ENCODE peak calls at places on chromosomes 7 and 10, in four cellular contexts. G is upper lobe of left lung, B is ovary, D is K562. R is an unnamed sample.
A peak's percentile ranks its signal among the peaks of the same experiment; 100 is the strongest.

GRCh38 chr7:34838329-34838728 is 180.3 kb downstream of the NPSR1 start:
- DNase-seq in D (no peak), B (no peak), G (no peak), R (peak; percentile 47)

GRCh38 chr10:97016728-97017473 is 168.9 kb downstream of the SLIT1 start:
- DNase-seq in D (no peak), G (no peak), B (no peak), R (no peak)

GRCh38 chr7:2115739-2116065 is 117.0 kb downstream of the MAD1L1 start:
- DNase-seq in D (no peak), B (no peak), G (no peak), R (no peak)

GRCh38 chr10:71188201-71188600 is 24.2 kb upstream of the UNC5B start:
- DNase-seq in B (peak; percentile 53), D (no peak), G (no peak), R (peak; percentile 92)

GRCh38 chr10:30417301-30417700 is 16.7 kb upstream of the MAP3K8 start:
- DNase-seq in B (no peak), D (no peak), G (no peak), R (peak; percentile 54)

GRCh38 chr7:94286111-94286510 is 108.6 kb upstream of the COL1A2 start:
- DNase-seq in B (no peak), D (no peak), G (no peak), R (no peak)

GRCh38 chr10:130047336-130047735 is 63.3 kb downstream of the C10orf143 start:
- DNase-seq in G (no peak), B (no peak), D (no peak), R (no peak)

GRCh38 chr7:1555046-1555812 is 776 bp downstream of the TMEM184A start:
- DNase-seq in G (no peak), B (peak; percentile 65), D (peak; percentile 85), R (no peak)

GRCh38 chr7:44286182-44286617 is 39.2 kb downstream of the CAMK2B start:
- DNase-seq in G (peak; percentile 15), D (peak; percentile 40), B (peak; percentile 33), R (no peak)

GRCh38 chr10:103793920-103794883 is 61.2 kb downstream of the SH3PXD2A start:
- DNase-seq in G (peak; percentile 88), B (no peak), D (no peak), R (no peak)

GRCh38 chr7:70764701-70765208 is 367.2 kb upstream of the GALNT17 start:
- DNase-seq in G (no peak), B (no peak), D (no peak), R (no peak)

DNA sequence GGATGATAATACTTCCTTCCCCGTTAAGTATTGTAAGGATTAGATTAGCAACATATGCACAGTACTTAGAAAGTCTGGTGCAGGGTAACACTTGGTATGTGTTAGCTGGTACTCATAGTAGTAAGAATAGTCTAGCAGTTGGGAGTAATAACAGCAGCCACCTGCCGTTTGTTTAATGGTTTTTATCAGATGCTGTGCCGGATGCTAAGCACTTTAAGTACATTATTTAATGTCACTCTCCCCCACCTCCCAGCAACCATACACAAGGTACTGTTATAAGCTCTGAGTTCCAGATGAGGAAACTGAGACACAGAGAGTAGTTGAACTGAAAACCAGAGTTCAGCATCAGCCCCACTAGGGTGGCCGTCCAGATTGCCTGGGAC is 60.1 kb downstream of the ZMIZ1 start:
- DNase-seq in G (no peak), B (no peak), D (no peak), R (no peak)
- H3K4me1 ChIP-seq in G (peaks cover 50% of the 10 kb centered on the region), B (peaks cover 45% of the 10 kb centered on the region), D (peaks cover 79% of the 10 kb centered on the region), R (peaks cover 92% of the 10 kb centered on the region)

GRCh38 chr7:99472561-99473314 is at the start of gene ZNF789:
- DNase-seq in B (peak; percentile 98), G (peak; percentile 99), D (peak; percentile 99), R (no peak)
- TF ChIP-seq POLR2A in B (no peak), G (no peak), D (peak; percentile 94), R (no peak)

GRCh38 chr7:5773661-5774086 is 7.8 kb downstream of the RNF216 start:
- DNase-seq in G (no peak), D (peak; percentile 18), B (no peak), R (no peak)
- H3K4me1 ChIP-seq in G (peaks cover 6% of the 10 kb centered on the region), D (peaks cover 15% of the 10 kb centered on the region), B (peaks cover 2% of the 10 kb centered on the region), R (peaks cover 35% of the 10 kb centered on the region)

GRCh38 chr7:50185951-50186697 is 93.1 kb upstream of the ZPBP start:
- DNase-seq in B (no peak), D (no peak), G (no peak), R (no peak)

GRCh38 chr7:50185188-50185587 is 92.1 kb upstream of the ZPBP start:
- DNase-seq in B (no peak), D (no peak), G (peak; percentile 50), R (no peak)

GRCh38 chr7:50182734-50183133 is 89.7 kb upstream of the ZPBP start:
- DNase-seq in G (peak; percentile 52), B (no peak), D (no peak), R (peak; percentile 70)

GRCh38 chr7:50184266-50184665 is 91.2 kb upstream of the ZPBP start:
- DNase-seq in B (no peak), D (no peak), G (no peak), R (no peak)
- TF ChIP-seq POLR2A in B (no peak), D (no peak), G (no peak), R (no peak)

GRCh38 chr10:5628798-5629788 is 37.3 kb downstream of the ASB13 start:
- DNase-seq in D (no peak), G (no peak), B (no peak), R (no peak)
- H3K4me1 ChIP-seq in D (no peaks in the 10 kb centered on the region), G (peaks cover 3% of the 10 kb centered on the region), B (peaks cover 5% of the 10 kb centered on the region), R (peaks cover 26% of the 10 kb centered on the region)

DNA sequence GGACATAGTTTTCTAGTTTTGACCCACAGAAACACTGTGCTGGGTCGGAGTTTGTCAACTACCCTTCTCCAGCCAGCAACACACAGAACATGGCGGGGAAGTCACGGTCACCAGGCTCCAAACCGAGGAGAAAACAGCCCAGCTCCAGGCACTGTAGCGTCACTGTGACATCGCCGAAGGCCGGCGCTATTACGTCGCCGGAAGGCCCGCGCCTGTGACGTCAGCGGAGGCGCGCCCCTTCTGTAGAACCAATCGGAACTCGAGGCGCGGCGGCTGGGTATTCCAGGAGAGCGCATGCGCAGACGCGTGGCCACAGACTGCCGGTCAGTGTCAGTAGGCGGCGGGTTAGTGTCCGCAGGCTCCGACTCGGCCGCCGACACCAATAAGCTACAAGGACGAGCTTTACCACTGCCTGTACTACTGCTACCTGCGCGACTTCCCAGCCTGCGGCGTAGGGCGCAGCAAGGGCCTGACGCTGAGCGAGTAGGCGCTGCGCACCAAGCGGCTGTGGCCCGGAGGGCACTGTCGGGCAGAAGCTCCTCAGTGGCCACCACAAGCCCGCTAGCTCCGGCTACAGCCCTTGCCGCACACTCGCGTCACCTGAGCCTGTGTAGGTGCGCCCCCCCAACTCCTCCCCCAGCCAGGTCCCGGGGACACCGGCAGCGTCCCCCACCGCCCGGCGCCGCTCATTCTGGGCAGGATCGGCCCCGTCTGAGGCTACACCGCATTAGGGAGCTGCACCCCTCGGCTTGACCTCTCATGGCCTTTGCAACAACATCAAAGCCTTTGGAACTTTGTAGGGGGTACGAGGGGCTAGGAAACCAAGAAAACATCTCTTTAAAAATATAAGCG is 35.1 kb upstream of the SRRM3 start:
- DNase-seq in D (peak; percentile 98), G (peak; percentile 98), B (peak; percentile 99), R (peak; percentile 97)
- TF ChIP-seq POLR2A in D (peak; percentile 93), G (peak; percentile 90), B (peak; percentile 94), R (peak; percentile 73)

GRCh38 chr10:79404690-79405131 is 40.7 kb downstream of the ZCCHC24 start:
- DNase-seq in B (peak; percentile 41), G (no peak), D (no peak), R (no peak)
- H3K4me1 ChIP-seq in B (peaks cover 78% of the 10 kb centered on the region), G (peaks cover 97% of the 10 kb centered on the region), D (peaks cover 38% of the 10 kb centered on the region), R (peaks cover 45% of the 10 kb centered on the region)

R was measured in vagina.